ENCODE peak calls at places on chromosomes 12 and 14, in ten cellular contexts. C is fibroblast of lung, A is fibroblast of villous mesenchyme, W is pancreas, M is dorsolateral prefrontal cortex, H is thoracic aorta, V is prostate gland, S is astrocyte, Q is A673, L is hepatocyte. R is an unnamed sample.

GRCh38 chr14:99597911-99598600 is 6.0 kb downstream of the CCDC85C start:
- DNase-seq in C (no peak), A (peak), W (no peak), M (no peak), H (no peak), V (no peak), S (no peak), Q (no peak), L (no peak), R (no peak)

GRCh38 chr12:50985322-50985721 is 33.0 kb downstream of the HIGD1C start:
- DNase-seq in C (peak), A (peak), W (no peak), M (no peak), H (no peak), V (peak), S (peak), Q (no peak), L (peak), R (peak)

GRCh38 chr12:104583311-104583710 is 126.6 kb downstream of the CHST11 start:
- DNase-seq in C (no peak), A (no peak), W (no peak), M (no peak), H (no peak), V (no peak), S (no peak), Q (no peak), L (no peak), R (no peak)

GRCh38 chr12:13437541-13437940 is 241.0 kb downstream of the EMP1 start:
- DNase-seq in C (no peak), A (no peak), W (no peak), M (no peak), H (no peak), V (no peak), S (no peak), Q (no peak), L (no peak), R (no peak)

GRCh38 chr14:65098586-65098985 is 3.7 kb downstream of the MAX start:
- DNase-seq in C (peak), A (peak), W (no peak), M (no peak), H (no peak), V (no peak), S (no peak), Q (no peak), L (no peak), R (peak)

GRCh38 chr12:2295941-2296461 is 243.2 kb downstream of the CACNA1C start:
- DNase-seq in C (peak), A (peak), W (no peak), M (no peak), H (no peak), V (no peak), S (peak), Q (no peak), L (peak), R (peak)

GRCh38 chr14:22003471-22003870 is 329.9 kb upstream of the OR4E1 start:
- DNase-seq in C (no peak), A (no peak), W (no peak), M (no peak), H (no peak), V (no peak), S (no peak), Q (no peak), L (no peak), R (no peak)

GRCh38 chr14:105257464-105257863 is 9.1 kb downstream of the BTBD6 start:
- DNase-seq in C (no peak), A (no peak), W (no peak), M (no peak), H (no peak), V (no peak), S (no peak), Q (no peak), L (no peak), R (no peak)

GRCh38 chr12:33546004-33546403 is 106.4 kb upstream of the SYT10 start:
- DNase-seq in C (no peak), A (no peak), W (no peak), M (no peak), H (no peak), V (no peak), S (no peak), Q (no peak), L (no peak), R (no peak)

GRCh38 chr12:2960996-2961616 is 1.9 kb downstream of the TEAD4 start:
- DNase-seq in C (peak), A (no peak), W (no peak), M (no peak), H (no peak), V (no peak), S (peak), Q (no peak), L (no peak), R (no peak)

GRCh38 chr14:76768201-76768656 is 7.0 kb downstream of the VASH1 start:
- DNase-seq in C (no peak), A (no peak), W (peak), M (no peak), H (no peak), V (no peak), S (no peak), Q (no peak), L (no peak), R (no peak)

GRCh38 chr14:97280526-97280925 is 483.3 kb downstream of the VRK1 start:
- DNase-seq in C (peak), A (no peak), W (no peak), M (no peak), H (no peak), V (no peak), S (peak), Q (no peak), L (no peak), R (no peak)

GRCh38 chr12:71415336-71416231 is 24.0 kb upstream of the LGR5 start:
- DNase-seq in C (peak), A (peak), W (no peak), M (no peak), H (no peak), V (peak), S (peak), Q (peak), L (peak), R (peak)

GRCh38 chr14:72000907-72001306 is 68.7 kb downstream of the RGS6 start:
- DNase-seq in C (no peak), A (no peak), W (no peak), M (peak), H (no peak), V (no peak), S (no peak), Q (no peak), L (no peak), R (no peak)

GRCh38 chr14:19828314-19828713 is 24.7 kb downstream of the OR4N2 start:
- DNase-seq in C (no peak), A (no peak), W (no peak), M (no peak), H (no peak), V (no peak), S (no peak), Q (no peak), L (no peak), R (no peak)

GRCh38 chr12:106709068-106709511 is 65.4 kb upstream of the RIC8B start:
- DNase-seq in C (no peak), A (no peak), W (no peak), M (no peak), H (no peak), V (no peak), S (no peak), Q (no peak), L (no peak), R (no peak)

GRCh38 chr14:29851397-29851796 is 76.2 kb downstream of the PRKD1 start:
- DNase-seq in C (peak), A (peak), W (no peak), M (no peak), H (no peak), V (no peak), S (peak), Q (no peak), L (no peak), R (peak)

GRCh38 chr12:53340398-53340797 is 4.2 kb upstream of the SP7 start:
- DNase-seq in C (peak), A (no peak), W (no peak), M (no peak), H (no peak), V (no peak), S (no peak), Q (no peak), L (no peak), R (no peak)

GRCh38 chr12:70338531-70338930 is 27.6 kb upstream of the KCNMB4 start:
- DNase-seq in C (peak), A (no peak), W (no peak), M (no peak), H (no peak), V (no peak), S (peak), Q (no peak), L (no peak), R (peak)

GRCh38 chr14:105445901-105446845 is 26.5 kb downstream of the MTA1 start:
- DNase-seq in C (no peak), A (no peak), W (no peak), M (no peak), H (no peak), V (no peak), S (no peak), Q (no peak), L (no peak), R (no peak)

GRCh38 chr12:49295087-49296001 is at the start of gene PRPH:
- DNase-seq in C (no peak), A (no peak), W (no peak), M (no peak), H (no peak), V (no peak), S (no peak), Q (no peak), L (no peak), R (no peak)

GRCh38 chr12:11397366-11397765 is 2.0 kb upstream of the PRB2 start:
- DNase-seq in C (no peak), A (no peak), W (no peak), M (no peak), H (no peak), V (no peak), S (no peak), Q (no peak), L (no peak), R (no peak)

GRCh38 chr12:119842380-119842779 is 34.7 kb downstream of the CIT start:
- DNase-seq in C (no peak), A (no peak), W (no peak), M (no peak), H (no peak), V (no peak), S (no peak), Q (no peak), L (no peak), R (no peak)

GRCh38 chr14:64702493-64703392 is 1.5 kb upstream of the PLEKHG3 start:
- DNase-seq in C (no peak), A (no peak), W (peak), M (no peak), H (no peak), V (peak), S (no peak), Q (no peak), L (peak), R (no peak)

GRCh38 chr14:99581960-99582359 is 22.0 kb downstream of the CCDC85C start:
- DNase-seq in C (no peak), A (no peak), W (no peak), M (no peak), H (no peak), V (no peak), S (no peak), Q (no peak), L (no peak), R (no peak)

GRCh38 chr14:96131836-96132235 is 72.8 kb upstream of the BDKRB2 start:
- DNase-seq in C (no peak), A (no peak), W (no peak), M (no peak), H (no peak), V (no peak), S (no peak), Q (no peak), L (no peak), R (no peak)

GRCh38 chr12:47838286-47838931 is 18.7 kb upstream of the HDAC7 start:
- DNase-seq in C (no peak), A (peak), W (no peak), M (no peak), H (no peak), V (no peak), S (no peak), Q (peak), L (peak), R (peak)

GRCh38 chr14:90299408-90299807 is 32.3 kb downstream of the NRDE2 start:
- DNase-seq in C (no peak), A (peak), W (no peak), M (no peak), H (no peak), V (no peak), S (no peak), Q (no peak), L (no peak), R (no peak)

GRCh38 chr12:97005612-97006011 is 98.6 kb downstream of the NEDD1 start:
- DNase-seq in C (no peak), A (no peak), W (no peak), M (no peak), H (no peak), V (no peak), S (no peak), Q (no peak), L (no peak), R (no peak)

DNA sequence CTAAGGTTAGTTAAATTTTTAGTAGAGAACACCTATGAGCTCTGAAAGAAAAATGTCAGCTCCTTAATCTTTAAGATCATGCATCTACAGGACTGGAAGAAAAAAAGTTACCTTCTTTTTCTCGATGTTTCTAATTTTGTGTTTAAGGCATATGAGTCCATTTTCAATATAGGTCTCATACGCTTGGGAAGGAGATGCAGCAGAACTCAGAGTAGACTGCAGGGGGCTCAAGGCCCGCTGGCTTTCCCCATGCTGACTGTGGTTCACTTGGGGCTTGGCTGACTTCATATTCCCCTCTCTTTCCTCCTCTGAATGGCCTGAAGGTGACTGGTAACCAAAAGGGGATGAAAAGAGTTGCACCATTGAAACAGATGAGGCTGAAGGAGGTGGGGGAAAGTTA is 1.5 kb downstream of the CAPRIN2 start:
- DNase-seq in C (peak), A (peak), W (no peak), M (no peak), H (no peak), V (no peak), S (peak), Q (peak), L (peak), R (peak)
- H3K4me3 ChIP-seq in C (peak), A (peak), W (no peak), M (peak), H (peak), V (no peak), S (peak), Q (peak), L (no peak), R (peak)

GRCh38 chr12:124656214-124656516 is 88.8 kb upstream of the NCOR2 start:
- DNase-seq in C (no peak), A (no peak), W (no peak), M (no peak), H (no peak), V (no peak), S (no peak), Q (no peak), L (no peak), R (no peak)
- TF ChIP-seq CTCF in C (peak), A (peak), W (no peak), M (no peak), H (no peak), V (no peak), S (no peak), Q (no peak), L (no peak), R (no peak)

DNA sequence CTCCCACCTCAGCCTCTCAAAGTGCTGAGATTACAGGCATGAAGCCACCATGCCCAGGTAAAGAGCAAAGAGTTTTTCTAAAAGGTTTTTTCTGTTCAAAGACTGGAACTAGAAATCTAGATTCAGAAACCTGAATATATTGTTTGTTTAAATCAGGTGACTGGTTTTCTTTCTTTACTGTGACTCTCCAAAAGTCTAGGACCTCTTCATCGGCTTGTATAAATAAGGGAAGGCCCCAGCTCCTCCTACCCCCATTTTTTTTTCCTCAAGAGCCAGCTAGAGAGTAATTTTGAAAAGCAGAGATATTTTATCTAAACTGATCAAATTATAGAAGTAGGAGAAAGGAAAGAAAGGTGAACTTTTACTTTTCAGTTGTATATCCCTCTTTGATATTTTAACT is 48.0 kb downstream of the TMEM116 start:
- DNase-seq in C (no peak), A (no peak), W (no peak), M (no peak), H (no peak), V (no peak), S (no peak), Q (no peak), L (no peak), R (no peak)
- H3K4me3 ChIP-seq in C (no peak), A (no peak), W (no peak), M (no peak), H (no peak), V (no peak), S (no peak), Q (no peak), L (no peak), R (no peak)

GRCh38 chr14:56554301-56554700 is 25.3 kb upstream of the TMEM260 start:
- DNase-seq in C (no peak), A (no peak), W (no peak), M (no peak), H (no peak), V (no peak), S (no peak), Q (no peak), L (no peak), R (no peak)

GRCh38 chr14:56552615-56553014 is 27.0 kb upstream of the TMEM260 start:
- DNase-seq in C (no peak), A (no peak), W (no peak), M (no peak), H (no peak), V (no peak), S (no peak), Q (peak), L (no peak), R (no peak)

DNA sequence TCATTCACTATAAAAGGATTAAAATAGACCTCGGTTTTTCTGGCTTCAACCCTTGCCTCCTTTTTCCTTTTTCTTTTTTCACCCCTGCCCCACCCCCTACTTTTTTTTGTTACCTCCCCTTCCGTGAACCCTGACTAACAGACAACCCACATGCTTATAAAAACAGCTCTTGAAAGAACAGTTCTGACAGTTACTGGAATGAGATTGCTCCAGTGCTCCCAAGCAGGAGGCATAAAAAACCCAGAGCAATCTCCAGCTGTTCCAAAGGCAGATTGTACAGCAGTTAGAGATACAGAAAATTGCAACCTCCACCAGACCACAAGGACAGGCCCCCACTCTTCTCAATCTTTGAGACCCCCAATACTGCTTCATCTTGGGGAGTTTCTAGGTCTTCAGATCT is 29.9 kb upstream of the TMEM260 start:
- DNase-seq in C (no peak), A (peak), W (no peak), M (no peak), H (no peak), V (no peak), S (no peak), Q (no peak), L (no peak), R (no peak)
- TF ChIP-seq CTCF in C (no peak), A (no peak), W (no peak), M (no peak), H (no peak), V (no peak), S (no peak), Q (no peak), L (no peak), R (no peak)

DNA sequence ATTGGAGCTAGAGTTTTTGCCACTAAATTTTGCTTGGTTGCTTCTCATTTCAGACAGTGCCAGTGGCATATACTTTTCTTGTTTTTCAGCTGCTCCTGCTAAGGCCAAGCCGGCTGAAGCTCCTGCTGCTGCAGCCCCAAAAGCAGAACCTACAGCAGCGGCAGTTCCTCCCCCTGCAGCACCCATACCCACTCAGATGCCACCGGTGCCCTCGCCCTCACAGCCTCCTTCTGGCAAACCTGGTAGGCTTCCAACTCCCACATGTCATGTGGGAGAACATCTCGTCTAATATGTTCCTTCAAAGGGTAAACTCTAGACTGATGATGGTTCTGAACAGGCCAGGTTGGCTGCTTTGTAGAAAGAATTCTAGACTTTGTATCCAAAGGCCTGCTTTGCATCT is 11.0 kb downstream of the DLST start:
- DNase-seq in C (no peak), A (no peak), W (no peak), M (no peak), H (no peak), V (no peak), S (no peak), Q (no peak), L (no peak), R (no peak)
- H3K4me3 ChIP-seq in C (no peak), A (no peak), W (no peak), M (no peak), H (no peak), V (no peak), S (no peak), Q (no peak), L (no peak), R (no peak)

GRCh38 chr12:112179936-112180335 is 54.6 kb downstream of the TRAFD1 start:
- DNase-seq in C (no peak), A (no peak), W (no peak), M (no peak), H (no peak), V (no peak), S (no peak), Q (no peak), L (no peak), R (no peak)
- TF ChIP-seq CTCF in C (no peak), A (no peak), W (no peak), M (no peak), H (no peak), V (no peak), S (no peak), Q (no peak), L (no peak), R (no peak)

GRCh38 chr14:52863339-52863700 is 71.9 kb upstream of the GNPNAT1 start:
- DNase-seq in C (peak), A (peak), W (no peak), M (no peak), H (no peak), V (no peak), S (no peak), Q (no peak), L (no peak), R (no peak)

GRCh38 chr14:52860910-52861309 is 69.5 kb upstream of the GNPNAT1 start:
- DNase-seq in C (no peak), A (no peak), W (no peak), M (no peak), H (no peak), V (no peak), S (no peak), Q (no peak), L (no peak), R (no peak)

GRCh38 chr14:52860209-52860608 is 68.8 kb upstream of the GNPNAT1 start:
- DNase-seq in C (no peak), A (no peak), W (no peak), M (no peak), H (no peak), V (no peak), S (no peak), Q (no peak), L (no peak), R (no peak)

DNA sequence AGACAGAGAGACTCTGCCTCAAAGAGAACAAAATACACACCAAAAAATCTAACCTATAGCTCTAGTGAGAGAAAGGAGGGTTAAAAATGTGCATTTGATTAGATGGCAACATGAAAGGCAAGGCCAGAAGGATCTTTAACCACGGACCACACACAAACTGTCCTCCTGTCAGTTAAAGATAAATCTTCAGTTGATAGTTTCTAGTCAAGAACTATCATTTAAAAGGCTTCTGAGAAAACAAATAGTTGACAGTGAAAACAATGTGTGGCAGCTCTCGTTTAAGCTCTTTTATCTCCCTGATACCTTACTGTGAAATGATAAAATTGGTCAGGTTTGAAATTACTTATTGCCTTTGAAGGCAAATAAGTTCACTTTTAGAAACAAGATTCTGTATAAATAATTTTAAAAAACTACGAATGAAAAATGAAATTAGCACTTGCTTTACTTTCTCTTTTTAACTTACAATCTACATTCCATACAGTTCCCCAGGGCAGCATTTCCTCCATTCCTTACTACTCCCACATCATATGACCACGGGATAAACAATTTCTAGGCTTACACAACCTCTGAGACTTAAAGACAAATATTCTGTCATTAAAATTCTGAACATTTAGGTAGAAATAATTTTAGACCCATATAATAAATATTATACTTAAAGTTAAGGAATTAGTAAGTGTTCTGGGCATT is 71.4 kb upstream of the GNPNAT1 start:
- DNase-seq in C (peak), A (peak), W (no peak), M (no peak), H (no peak), V (no peak), S (peak), Q (peak), L (peak), R (peak)
- H3K4me3 ChIP-seq in C (no peak), A (peak), W (no peak), M (no peak), H (no peak), V (no peak), S (no peak), Q (no peak), L (no peak), R (no peak)

R was measured in AG10803.